ENCODE peak calls at places on chromosomes 6 and 20, in four cellular contexts. E is HCT116, S is K562, I is HepG2. K is an unnamed sample.
A peak's percentile ranks its signal among the peaks of the same experiment; 100 is the strongest.

GRCh38 chr6:150072201-150072600 is 3.3 kb upstream of the ULBP3 start:
- DNase-seq in E (peak; percentile 90), I (peak; percentile 43), S (peak; percentile 68), K (no peak)

GRCh38 chr6:163023700-163024099 is 295.9 kb downstream of the PACRG start:
- DNase-seq in E (no peak), S (no peak), I (no peak), K (no peak)

GRCh38 chr6:113449051-113449450 is 408.1 kb upstream of the MARCKS start:
- DNase-seq in S (no peak), E (peak; percentile 45), I (no peak), K (no peak)

GRCh38 chr6:92777146-92777740 is 642.1 kb downstream of the EPHA7 start:
- DNase-seq in S (no peak), I (peak; percentile 12), E (no peak), K (peak; percentile 32)

GRCh38 chr6:160069050-160069454 is 52.6 kb upstream of the SLC22A1 start:
- DNase-seq in E (no peak), I (no peak), S (no peak), K (no peak)

GRCh38 chr20:46119028-46119546 is 973 bp downstream of the CD40 start:
- DNase-seq in I (no peak), S (peak; percentile 33), E (no peak), K (no peak)

GRCh38 chr20:17646209-17646717 is 35.8 kb downstream of the RRBP1 start:
- DNase-seq in I (peak; percentile 31), E (no peak), S (no peak), K (no peak)

GRCh38 chr6:41732149-41732548 is 3.3 kb downstream of the TFEB start:
- DNase-seq in S (no peak), I (no peak), E (no peak), K (no peak)

GRCh38 chr20:33852971-33853813 is 42.0 kb downstream of the CHMP4B start:
- DNase-seq in I (no peak), E (no peak), S (no peak), K (no peak)

GRCh38 chr20:12798286-12798685 is 210.5 kb upstream of the SPTLC3 start:
- DNase-seq in S (no peak), E (no peak), I (no peak), K (no peak)

GRCh38 chr20:62768234-62768814 is 27.9 kb upstream of the MRGBP start:
- DNase-seq in E (no peak), I (no peak), S (no peak), K (no peak)

GRCh38 chr20:62030834-62031434 is 34.7 kb downstream of the TAF4 start:
- DNase-seq in E (no peak), S (no peak), I (peak; percentile 51), K (no peak)

GRCh38 chr6:71602385-71602949 is 283.9 kb upstream of the RIMS1 start:
- DNase-seq in I (no peak), S (no peak), E (no peak), K (no peak)

GRCh38 chr20:61731363-61732181 is 334.1 kb downstream of the TAF4 start:
- DNase-seq in I (no peak), E (no peak), S (no peak), K (no peak)

GRCh38 chr6:129105035-129105434 is 222.1 kb downstream of the LAMA2 start:
- DNase-seq in I (no peak), S (no peak), E (no peak), K (no peak)

GRCh38 chr20:8996817-8997512 is 71.9 kb upstream of the PLCB4 start:
- DNase-seq in E (no peak), S (no peak), I (no peak), K (no peak)

GRCh38 chr20:50675671-50676376 is 15.5 kb downstream of the RIPOR3 start:
- DNase-seq in E (no peak), S (no peak), I (peak; percentile 93), K (no peak)

GRCh38 chr6:151254451-151255081 is 14.8 kb downstream of the AKAP12 start:
- DNase-seq in E (no peak), I (no peak), S (no peak), K (no peak)

GRCh38 chr20:16810216-16810615 is 62.1 kb downstream of the OTOR start:
- DNase-seq in I (no peak), E (no peak), S (no peak), K (no peak)

GRCh38 chr6:56688521-56688920 is 45.8 kb upstream of the DST start:
- DNase-seq in I (no peak), S (no peak), E (no peak), K (no peak)

GRCh38 chr6:6131492-6132109 is 124.9 kb upstream of the NRN1 start:
- DNase-seq in S (peak; percentile 67), I (peak; percentile 53), E (peak; percentile 10), K (no peak)

GRCh38 chr6:116461563-116462507 is 660 bp downstream of the CALHM6 start:
- DNase-seq in I (no peak), S (no peak), E (no peak), K (no peak)

GRCh38 chr20:17562804-17563305 is 7.0 kb upstream of the DSTN start:
- DNase-seq in E (no peak), S (peak; percentile 32), I (peak; percentile 65), K (no peak)

GRCh38 chr6:98124176-98124575 is 710.2 kb upstream of the POU3F2 start:
- DNase-seq in E (no peak), I (no peak), S (no peak), K (no peak)

GRCh38 chr6:158244373-158244772 is 67.9 kb upstream of the TULP4 start:
- DNase-seq in S (no peak), I (no peak), E (no peak), K (no peak)

GRCh38 chr6:36851149-36851614 is 11.9 kb upstream of the CPNE5 start:
- DNase-seq in I (peak; percentile 69), E (peak; percentile 37), S (peak; percentile 62), K (no peak)

GRCh38 chr20:42442728-42443127 is 747.0 kb downstream of the PTPRT start:
- DNase-seq in E (no peak), S (no peak), I (no peak), K (no peak)

GRCh38 chr20:43691928-43692524 is 25.1 kb downstream of the MYBL2 start:
- DNase-seq in E (peak; percentile 29), I (peak; percentile 72), S (peak; percentile 70), K (peak; percentile 27)

GRCh38 chr6:83370607-83371006 is 60.2 kb downstream of the ME1 start:
- DNase-seq in S (no peak), I (no peak), E (no peak), K (no peak)

GRCh38 chr6:113122060-113122459 is 735.1 kb upstream of the MARCKS start:
- DNase-seq in S (no peak), E (peak; percentile 73), I (peak; percentile 25), K (peak; percentile 50)

GRCh38 chr6:170516783-170517616 is 36.1 kb downstream of the PSMB1 start:
- DNase-seq in S (no peak), I (peak; percentile 74), E (peak; percentile 48), K (peak; percentile 47)

GRCh38 chr6:154848580-154848979 is 115.4 kb downstream of the SCAF8 start:
- DNase-seq in E (no peak), S (no peak), I (no peak), K (no peak)

GRCh38 chr6:33279971-33280511 is 3.1 kb downstream of the B3GALT4 start:
- DNase-seq in I (peak; percentile 93), S (peak; percentile 77), E (peak; percentile 82), K (no peak)

GRCh38 chr6:71139249-71139648 is 149.4 kb upstream of the OGFRL1 start:
- DNase-seq in S (no peak), E (no peak), I (no peak), K (no peak)

GRCh38 chr20:23362392-23363256 is 642 bp downstream of the GZF1 start:
- DNase-seq in E (no peak), I (peak; percentile 46), S (no peak), K (no peak)

GRCh38 chr20:16187956-16188616 is 385.2 kb downstream of the KIF16B start:
- DNase-seq in S (no peak), E (no peak), I (no peak), K (no peak)

GRCh38 chr6:63764318-63764916 is 128.8 kb downstream of the PHF3 start:
- DNase-seq in I (peak; percentile 65), E (peak; percentile 29), S (peak; percentile 14), K (peak; percentile 10)

GRCh38 chr6:109130065-109130464 is 34.8 kb downstream of the CEP57L1 start:
- DNase-seq in S (no peak), I (no peak), E (no peak), K (no peak)
- TF ChIP-seq TCF7L2 in S (no peak), I (no peak), E (no peak), K (no peak)

DNA sequence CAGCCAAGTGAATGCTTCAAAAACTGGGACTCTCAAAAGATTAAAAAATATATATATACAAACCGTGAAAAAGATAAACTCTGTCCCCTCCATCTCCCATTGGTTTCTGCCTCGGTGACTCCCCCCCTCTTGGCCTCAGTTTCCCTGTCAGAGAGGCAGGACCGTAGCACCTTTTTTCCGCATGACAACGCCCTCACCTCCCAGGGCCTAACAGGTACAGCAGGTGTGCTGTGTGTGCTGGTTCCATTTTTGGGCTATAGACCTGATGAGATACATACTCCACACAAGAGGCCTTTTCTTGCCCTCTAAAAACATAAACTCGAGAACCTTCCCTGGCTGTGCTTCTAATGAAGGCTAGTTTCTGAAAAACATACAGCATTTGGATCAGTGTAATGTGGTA is 49.5 kb downstream of the GNAS start:
- DNase-seq in E (no peak), I (no peak), S (no peak), K (no peak)
- H3K4me1 ChIP-seq in E (peaks cover 4% of the 10 kb centered on the region), I (no peaks in the 10 kb centered on the region), S (peaks cover 1% of the 10 kb centered on the region), K (no peaks in the 10 kb centered on the region)

GRCh38 chr6:161748535-161749386 is 474.9 kb upstream of the AGPAT4 start:
- DNase-seq in I (peak; percentile 28), E (peak; percentile 33), S (peak; percentile 61), K (no peak)
- TF ChIP-seq TCF7L2 in I (no peak), E (no peak), S (no peak), K (no peak)

DNA sequence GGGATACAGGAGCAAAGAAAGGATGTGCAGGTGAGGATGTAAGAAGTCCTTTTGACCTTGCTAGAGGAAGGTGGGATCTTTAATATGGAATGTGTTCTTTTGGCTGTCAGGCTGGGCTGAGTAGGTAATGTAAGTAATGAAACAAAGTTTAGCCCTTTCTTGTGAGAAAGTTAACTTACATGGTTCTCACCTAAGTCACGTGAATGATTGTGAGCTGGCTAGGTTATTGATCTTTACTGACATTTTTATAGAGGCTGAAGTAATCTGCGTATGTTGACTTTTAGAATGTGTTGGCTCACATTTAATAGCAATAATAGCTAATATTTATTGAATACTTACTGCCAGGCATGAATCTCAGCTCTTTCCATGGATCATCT is 2.6 kb downstream of the TOP1 start:
- DNase-seq in I (no peak), E (no peak), S (no peak), K (no peak)
- H3K4me1 ChIP-seq in I (peaks cover 79% of the 10 kb centered on the region), E (peaks cover 28% of the 10 kb centered on the region), S (peaks cover 43% of the 10 kb centered on the region), K (peaks cover 46% of the 10 kb centered on the region)

GRCh38 chr6:119077643-119078448 is 618 bp downstream of the FAM184A start:
- DNase-seq in S (peak; percentile 51), I (peak; percentile 32), E (no peak), K (peak; percentile 18)
- TF ChIP-seq TCF7L2 in S (no peak), I (no peak), E (no peak), K (no peak)

GRCh38 chr6:68169922-68170321 is 465.2 kb upstream of the ADGRB3 start:
- DNase-seq in I (no peak), E (no peak), S (no peak), K (no peak)
- H3K4me1 ChIP-seq in I (no peaks in the 10 kb centered on the region), E (no peaks in the 10 kb centered on the region), S (peaks cover 2% of the 10 kb centered on the region), K (no peaks in the 10 kb centered on the region)

K was measured in Panc1.